ENCODE peak calls at places on chromosomes 7 and 10, in eight cellular contexts. One of them, this sample, is unnamed.

GRCh38 chr7:93036807-93037206 is 81.0 kb downstream of the SAMD9 start:
- DNase-seq in kidney glomerular epithelial cell: no peak
- DNase-seq in GM13976: peak
- DNase-seq in GM23248: no peak
- DNase-seq in lower lobe of right lung: no peak
- DNase-seq in AG08395: no peak
- DNase-seq in nephron progenitor cell: no peak
- DNase-seq in hepatic stellate cell: no peak
- DNase-seq in this sample: no peak

GRCh38 chr10:72353028-72353962 is 1.4 kb downstream of the DNAJB12 start:
- DNase-seq in nephron progenitor cell: no peak
- DNase-seq in AG08395: peak
- DNase-seq in hepatic stellate cell: no peak
- DNase-seq in GM13976: no peak
- DNase-seq in GM23248: peak
- DNase-seq in kidney glomerular epithelial cell: no peak
- DNase-seq in lower lobe of right lung: no peak
- DNase-seq in this sample: no peak

GRCh38 chr7:45917658-45918057 is 3.4 kb downstream of the IGFBP3 start:
- DNase-seq in kidney glomerular epithelial cell: peak
- DNase-seq in lower lobe of right lung: peak
- DNase-seq in GM23248: peak
- DNase-seq in hepatic stellate cell: peak
- DNase-seq in nephron progenitor cell: peak
- DNase-seq in GM13976: peak
- DNase-seq in AG08395: peak
- DNase-seq in this sample: peak

GRCh38 chr7:14583518-14583917 is 319.0 kb downstream of the DGKB start:
- DNase-seq in GM23248: no peak
- DNase-seq in AG08395: no peak
- DNase-seq in hepatic stellate cell: no peak
- DNase-seq in nephron progenitor cell: no peak
- DNase-seq in GM13976: no peak
- DNase-seq in kidney glomerular epithelial cell: no peak
- DNase-seq in lower lobe of right lung: no peak
- DNase-seq in this sample: no peak

GRCh38 chr7:22469371-22470143 is 30.4 kb downstream of the STEAP1B start:
- DNase-seq in kidney glomerular epithelial cell: no peak
- DNase-seq in AG08395: no peak
- DNase-seq in GM23248: no peak
- DNase-seq in hepatic stellate cell: no peak
- DNase-seq in GM13976: no peak
- DNase-seq in lower lobe of right lung: no peak
- DNase-seq in nephron progenitor cell: no peak
- DNase-seq in this sample: no peak

GRCh38 chr7:71705901-71706300 is 574.0 kb downstream of the GALNT17 start:
- DNase-seq in nephron progenitor cell: no peak
- DNase-seq in lower lobe of right lung: no peak
- DNase-seq in GM23248: no peak
- DNase-seq in kidney glomerular epithelial cell: no peak
- DNase-seq in hepatic stellate cell: no peak
- DNase-seq in GM13976: no peak
- DNase-seq in AG08395: no peak
- DNase-seq in this sample: no peak

GRCh38 chr7:20330797-20331230 is at the start of gene ITGB8:
- DNase-seq in nephron progenitor cell: peak
- DNase-seq in GM23248: peak
- DNase-seq in kidney glomerular epithelial cell: no peak
- DNase-seq in GM13976: no peak
- DNase-seq in AG08395: peak
- DNase-seq in lower lobe of right lung: peak
- DNase-seq in hepatic stellate cell: no peak
- DNase-seq in this sample: peak

GRCh38 chr7:153027210-153027609 is 267.7 kb downstream of the ACTR3B start:
- DNase-seq in GM13976: no peak
- DNase-seq in kidney glomerular epithelial cell: no peak
- DNase-seq in nephron progenitor cell: no peak
- DNase-seq in AG08395: no peak
- DNase-seq in hepatic stellate cell: no peak
- DNase-seq in lower lobe of right lung: no peak
- DNase-seq in GM23248: no peak
- DNase-seq in this sample: no peak

GRCh38 chr7:101393865-101394264 is 31.2 kb downstream of the COL26A1 start:
- DNase-seq in AG08395: no peak
- DNase-seq in GM23248: no peak
- DNase-seq in hepatic stellate cell: no peak
- DNase-seq in GM13976: no peak
- DNase-seq in nephron progenitor cell: no peak
- DNase-seq in lower lobe of right lung: no peak
- DNase-seq in kidney glomerular epithelial cell: no peak
- DNase-seq in this sample: no peak

GRCh38 chr7:7573701-7574100 is 7.0 kb downstream of the MIOS start:
- DNase-seq in nephron progenitor cell: no peak
- DNase-seq in hepatic stellate cell: no peak
- DNase-seq in GM13976: no peak
- DNase-seq in lower lobe of right lung: no peak
- DNase-seq in GM23248: no peak
- DNase-seq in AG08395: no peak
- DNase-seq in kidney glomerular epithelial cell: no peak
- DNase-seq in this sample: no peak

GRCh38 chr7:135974667-135975066 is 2.5 kb downstream of the MTPN start:
- DNase-seq in hepatic stellate cell: no peak
- DNase-seq in nephron progenitor cell: no peak
- DNase-seq in kidney glomerular epithelial cell: no peak
- DNase-seq in AG08395: no peak
- DNase-seq in GM13976: no peak
- DNase-seq in GM23248: no peak
- DNase-seq in lower lobe of right lung: no peak
- DNase-seq in this sample: no peak

GRCh38 chr7:133434246-133434865 is 181.5 kb downstream of the EXOC4 start:
- DNase-seq in GM13976: peak
- DNase-seq in nephron progenitor cell: no peak
- DNase-seq in kidney glomerular epithelial cell: peak
- DNase-seq in AG08395: peak
- DNase-seq in lower lobe of right lung: no peak
- DNase-seq in GM23248: peak
- DNase-seq in hepatic stellate cell: peak
- DNase-seq in this sample: no peak

GRCh38 chr10:50367732-50368131 is 116.4 kb upstream of the ASAH2 start:
- DNase-seq in kidney glomerular epithelial cell: peak
- DNase-seq in GM13976: no peak
- DNase-seq in hepatic stellate cell: peak
- DNase-seq in GM23248: peak
- DNase-seq in lower lobe of right lung: no peak
- DNase-seq in AG08395: peak
- DNase-seq in nephron progenitor cell: peak
- DNase-seq in this sample: no peak

GRCh38 chr10:74976565-74976964 is 134.9 kb upstream of the SAMD8 start:
- DNase-seq in AG08395: no peak
- DNase-seq in hepatic stellate cell: no peak
- DNase-seq in GM13976: no peak
- DNase-seq in kidney glomerular epithelial cell: no peak
- DNase-seq in GM23248: no peak
- DNase-seq in lower lobe of right lung: no peak
- DNase-seq in nephron progenitor cell: peak
- DNase-seq in this sample: no peak

GRCh38 chr7:90645784-90646183 is 49.7 kb downstream of the CDK14 start:
- DNase-seq in kidney glomerular epithelial cell: peak
- DNase-seq in hepatic stellate cell: no peak
- DNase-seq in GM23248: no peak
- DNase-seq in nephron progenitor cell: no peak
- DNase-seq in GM13976: no peak
- DNase-seq in AG08395: no peak
- DNase-seq in lower lobe of right lung: no peak
- DNase-seq in this sample: no peak

GRCh38 chr10:110636932-110637557 is 7.1 kb upstream of the RBM20 start:
- DNase-seq in nephron progenitor cell: no peak
- DNase-seq in AG08395: no peak
- DNase-seq in GM23248: no peak
- DNase-seq in hepatic stellate cell: no peak
- DNase-seq in kidney glomerular epithelial cell: no peak
- DNase-seq in GM13976: no peak
- DNase-seq in lower lobe of right lung: no peak
- DNase-seq in this sample: no peak

GRCh38 chr7:150408393-150409299 is 29.5 kb downstream of the ZNF775 start:
- DNase-seq in GM13976: peak
- DNase-seq in hepatic stellate cell: no peak
- DNase-seq in AG08395: no peak
- DNase-seq in nephron progenitor cell: no peak
- DNase-seq in lower lobe of right lung: no peak
- DNase-seq in GM23248: no peak
- DNase-seq in kidney glomerular epithelial cell: no peak
- DNase-seq in this sample: no peak

GRCh38 chr10:78307576-78307975 is 273.9 kb downstream of the RPS24 start:
- DNase-seq in GM13976: no peak
- DNase-seq in kidney glomerular epithelial cell: no peak
- DNase-seq in AG08395: no peak
- DNase-seq in hepatic stellate cell: no peak
- DNase-seq in GM23248: peak
- DNase-seq in nephron progenitor cell: no peak
- DNase-seq in lower lobe of right lung: no peak
- DNase-seq in this sample: no peak

GRCh38 chr10:6221971-6222751 is 19.4 kb downstream of the PFKFB3 start:
- DNase-seq in kidney glomerular epithelial cell: peak
- DNase-seq in lower lobe of right lung: no peak
- DNase-seq in AG08395: peak
- DNase-seq in hepatic stellate cell: peak
- DNase-seq in nephron progenitor cell: no peak
- DNase-seq in GM13976: no peak
- DNase-seq in GM23248: peak
- DNase-seq in this sample: no peak

GRCh38 chr10:110273474-110273873 is 31.2 kb downstream of the SMNDC1 start:
- DNase-seq in hepatic stellate cell: no peak
- DNase-seq in GM13976: peak
- DNase-seq in AG08395: peak
- DNase-seq in lower lobe of right lung: peak
- DNase-seq in kidney glomerular epithelial cell: peak
- DNase-seq in GM23248: peak
- DNase-seq in nephron progenitor cell: no peak
- DNase-seq in this sample: no peak

GRCh38 chr7:10122573-10123100 is 851.0 kb upstream of the PHF14 start:
- DNase-seq in AG08395: no peak
- DNase-seq in kidney glomerular epithelial cell: no peak
- DNase-seq in hepatic stellate cell: no peak
- DNase-seq in nephron progenitor cell: peak
- DNase-seq in GM13976: no peak
- DNase-seq in lower lobe of right lung: no peak
- DNase-seq in GM23248: no peak
- DNase-seq in this sample: no peak

GRCh38 chr7:49522111-49522510 is 251.3 kb upstream of the VWC2 start:
- DNase-seq in AG08395: no peak
- DNase-seq in GM23248: no peak
- DNase-seq in nephron progenitor cell: no peak
- DNase-seq in GM13976: no peak
- DNase-seq in lower lobe of right lung: no peak
- DNase-seq in kidney glomerular epithelial cell: no peak
- DNase-seq in hepatic stellate cell: no peak
- DNase-seq in this sample: no peak

GRCh38 chr7:66281678-66282593 is 76.8 kb downstream of the TPST1 start:
- DNase-seq in nephron progenitor cell: no peak
- DNase-seq in AG08395: peak
- DNase-seq in lower lobe of right lung: no peak
- DNase-seq in GM13976: no peak
- DNase-seq in hepatic stellate cell: peak
- DNase-seq in GM23248: peak
- DNase-seq in kidney glomerular epithelial cell: peak
- DNase-seq in this sample: no peak

GRCh38 chr10:61970182-61971015 is 68.9 kb downstream of the ARID5B start:
- DNase-seq in AG08395: no peak
- DNase-seq in kidney glomerular epithelial cell: no peak
- DNase-seq in nephron progenitor cell: no peak
- DNase-seq in GM23248: peak
- DNase-seq in hepatic stellate cell: no peak
- DNase-seq in GM13976: no peak
- DNase-seq in lower lobe of right lung: no peak
- DNase-seq in this sample: no peak

GRCh38 chr7:75038508-75038907 is 35.1 kb downstream of the RCC1L start:
- DNase-seq in kidney glomerular epithelial cell: no peak
- DNase-seq in hepatic stellate cell: no peak
- DNase-seq in GM13976: no peak
- DNase-seq in nephron progenitor cell: no peak
- DNase-seq in GM23248: no peak
- DNase-seq in AG08395: no peak
- DNase-seq in lower lobe of right lung: no peak
- DNase-seq in this sample: no peak

GRCh38 chr10:1957057-1957456 is 219.7 kb upstream of the ADARB2 start:
- DNase-seq in GM23248: no peak
- DNase-seq in lower lobe of right lung: no peak
- DNase-seq in nephron progenitor cell: no peak
- DNase-seq in hepatic stellate cell: no peak
- DNase-seq in GM13976: no peak
- DNase-seq in AG08395: no peak
- DNase-seq in kidney glomerular epithelial cell: no peak
- DNase-seq in this sample: no peak

GRCh38 chr10:60846173-60846572 is 67.9 kb downstream of the CDK1 start:
- DNase-seq in hepatic stellate cell: peak
- DNase-seq in GM23248: peak
- DNase-seq in GM13976: no peak
- DNase-seq in AG08395: peak
- DNase-seq in nephron progenitor cell: no peak
- DNase-seq in lower lobe of right lung: no peak
- DNase-seq in kidney glomerular epithelial cell: peak
- DNase-seq in this sample: no peak

GRCh38 chr7:17095951-17096350 is 202.5 kb upstream of the AHR start:
- DNase-seq in hepatic stellate cell: no peak
- DNase-seq in kidney glomerular epithelial cell: no peak
- DNase-seq in GM13976: no peak
- DNase-seq in lower lobe of right lung: no peak
- DNase-seq in nephron progenitor cell: no peak
- DNase-seq in AG08395: no peak
- DNase-seq in GM23248: peak
- DNase-seq in this sample: no peak

GRCh38 chr10:133375357-133376115 is 2.4 kb upstream of the ECHS1 start:
- DNase-seq in AG08395: no peak
- DNase-seq in GM13976: no peak
- DNase-seq in kidney glomerular epithelial cell: no peak
- DNase-seq in lower lobe of right lung: no peak
- DNase-seq in GM23248: no peak
- DNase-seq in hepatic stellate cell: no peak
- DNase-seq in nephron progenitor cell: no peak
- DNase-seq in this sample: no peak

GRCh38 chr7:77474756-77475155 is 58.6 kb upstream of the GSAP start:
- DNase-seq in kidney glomerular epithelial cell: no peak
- DNase-seq in GM13976: no peak
- DNase-seq in AG08395: no peak
- DNase-seq in nephron progenitor cell: no peak
- DNase-seq in GM23248: no peak
- DNase-seq in lower lobe of right lung: no peak
- DNase-seq in hepatic stellate cell: no peak
- DNase-seq in this sample: no peak

GRCh38 chr7:87876759-87877234 is 504 bp downstream of the DBF4 start:
- DNase-seq in lower lobe of right lung: peak
- DNase-seq in kidney glomerular epithelial cell: peak
- DNase-seq in GM13976: peak
- DNase-seq in hepatic stellate cell: peak
- DNase-seq in nephron progenitor cell: peak
- DNase-seq in AG08395: peak
- DNase-seq in GM23248: peak
- DNase-seq in this sample: peak

GRCh38 chr10:71852335-71852937 is 1.4 kb upstream of the PSAP start:
- DNase-seq in GM13976: no peak
- DNase-seq in nephron progenitor cell: no peak
- DNase-seq in GM23248: no peak
- DNase-seq in kidney glomerular epithelial cell: no peak
- DNase-seq in lower lobe of right lung: peak
- DNase-seq in hepatic stellate cell: no peak
- DNase-seq in AG08395: no peak
- DNase-seq in this sample: no peak

GRCh38 chr10:101071885-101072433 is 10.2 kb downstream of the KAZALD1 start:
- DNase-seq in hepatic stellate cell: no peak
- DNase-seq in lower lobe of right lung: no peak
- DNase-seq in nephron progenitor cell: no peak
- DNase-seq in GM13976: no peak
- DNase-seq in AG08395: no peak
- DNase-seq in kidney glomerular epithelial cell: no peak
- DNase-seq in GM23248: no peak
- DNase-seq in this sample: no peak

GRCh38 chr10:120308590-120308989 is 148.4 kb upstream of the PLPP4 start:
- DNase-seq in nephron progenitor cell: no peak
- DNase-seq in AG08395: no peak
- DNase-seq in lower lobe of right lung: no peak
- DNase-seq in kidney glomerular epithelial cell: no peak
- DNase-seq in hepatic stellate cell: no peak
- DNase-seq in GM23248: no peak
- DNase-seq in GM13976: no peak
- DNase-seq in this sample: no peak